ENCODE peak calls at places on chromosomes 13 and 19, in four cellular contexts. One of them, this sample, is unnamed.

GRCh38 chr13:58573742-58574141 is 942.2 kb downstream of the PCDH17 start:
- DNase-seq in mesothelial cell of epicardium: no peak
- DNase-seq in ovary: no peak
- DNase-seq in nephron progenitor cell: no peak
- DNase-seq in this sample: no peak

GRCh38 chr13:48038763-48039162 is 1.2 kb downstream of the NUDT15 start:
- DNase-seq in ovary: no peak
- DNase-seq in mesothelial cell of epicardium: no peak
- DNase-seq in nephron progenitor cell: no peak
- DNase-seq in this sample: no peak

GRCh38 chr19:35059006-35059798 is 17.7 kb downstream of the HPN start:
- DNase-seq in ovary: no peak
- DNase-seq in nephron progenitor cell: no peak
- DNase-seq in mesothelial cell of epicardium: no peak
- DNase-seq in this sample: no peak

GRCh38 chr19:33214621-33215020 is 11.0 kb downstream of the SLC7A10 start:
- DNase-seq in mesothelial cell of epicardium: no peak
- DNase-seq in ovary: no peak
- DNase-seq in nephron progenitor cell: peak
- DNase-seq in this sample: peak

GRCh38 chr19:41233748-41234240 is 14.8 kb downstream of the AXL start:
- DNase-seq in ovary: no peak
- DNase-seq in mesothelial cell of epicardium: no peak
- DNase-seq in nephron progenitor cell: no peak
- DNase-seq in this sample: no peak

GRCh38 chr13:32039488-32040013 is 8.0 kb downstream of the FRY start:
- DNase-seq in nephron progenitor cell: no peak
- DNase-seq in ovary: no peak
- DNase-seq in mesothelial cell of epicardium: no peak
- DNase-seq in this sample: no peak

GRCh38 chr19:39406656-39407393 is at the start of gene ZFP36:
- DNase-seq in nephron progenitor cell: peak
- DNase-seq in mesothelial cell of epicardium: peak
- DNase-seq in ovary: peak
- DNase-seq in this sample: peak

GRCh38 chr13:33000365-33000764 is 15.9 kb upstream of the KL start:
- DNase-seq in ovary: no peak
- DNase-seq in mesothelial cell of epicardium: no peak
- DNase-seq in nephron progenitor cell: no peak
- DNase-seq in this sample: no peak

GRCh38 chr19:47437500-47437899 is 18.2 kb upstream of the MEIS3 start:
- DNase-seq in ovary: no peak
- DNase-seq in nephron progenitor cell: peak
- DNase-seq in mesothelial cell of epicardium: no peak
- DNase-seq in this sample: no peak

GRCh38 chr13:111846396-111847174 is 220.4 kb upstream of the SOX1 start:
- DNase-seq in mesothelial cell of epicardium: no peak
- DNase-seq in ovary: no peak
- DNase-seq in nephron progenitor cell: no peak
- DNase-seq in this sample: no peak

GRCh38 chr13:38180100-38180499 is 169.6 kb upstream of the UFM1 start:
- DNase-seq in mesothelial cell of epicardium: no peak
- DNase-seq in nephron progenitor cell: no peak
- DNase-seq in ovary: no peak
- DNase-seq in this sample: no peak

GRCh38 chr13:113152894-113153809 is 5.3 kb upstream of the PROZ start:
- DNase-seq in ovary: peak
- DNase-seq in nephron progenitor cell: peak
- DNase-seq in mesothelial cell of epicardium: no peak
- DNase-seq in this sample: peak

GRCh38 chr19:47865166-47865565 is 6.1 kb downstream of the TPRX2 start:
- DNase-seq in ovary: no peak
- DNase-seq in nephron progenitor cell: no peak
- DNase-seq in mesothelial cell of epicardium: no peak
- DNase-seq in this sample: no peak

GRCh38 chr13:95745289-95745688 is 68.3 kb downstream of the DNAJC3 start:
- DNase-seq in ovary: no peak
- DNase-seq in mesothelial cell of epicardium: no peak
- DNase-seq in nephron progenitor cell: no peak
- DNase-seq in this sample: no peak

GRCh38 chr19:10009269-10009665 is 1.0 kb downstream of the COL5A3 start:
- DNase-seq in nephron progenitor cell: peak
- DNase-seq in ovary: peak
- DNase-seq in mesothelial cell of epicardium: peak
- DNase-seq in this sample: peak

GRCh38 chr19:18475762-18476331 is 37.9 kb upstream of the ISYNA1 start:
- DNase-seq in nephron progenitor cell: no peak
- DNase-seq in mesothelial cell of epicardium: no peak
- DNase-seq in ovary: no peak
- DNase-seq in this sample: no peak

DNA sequence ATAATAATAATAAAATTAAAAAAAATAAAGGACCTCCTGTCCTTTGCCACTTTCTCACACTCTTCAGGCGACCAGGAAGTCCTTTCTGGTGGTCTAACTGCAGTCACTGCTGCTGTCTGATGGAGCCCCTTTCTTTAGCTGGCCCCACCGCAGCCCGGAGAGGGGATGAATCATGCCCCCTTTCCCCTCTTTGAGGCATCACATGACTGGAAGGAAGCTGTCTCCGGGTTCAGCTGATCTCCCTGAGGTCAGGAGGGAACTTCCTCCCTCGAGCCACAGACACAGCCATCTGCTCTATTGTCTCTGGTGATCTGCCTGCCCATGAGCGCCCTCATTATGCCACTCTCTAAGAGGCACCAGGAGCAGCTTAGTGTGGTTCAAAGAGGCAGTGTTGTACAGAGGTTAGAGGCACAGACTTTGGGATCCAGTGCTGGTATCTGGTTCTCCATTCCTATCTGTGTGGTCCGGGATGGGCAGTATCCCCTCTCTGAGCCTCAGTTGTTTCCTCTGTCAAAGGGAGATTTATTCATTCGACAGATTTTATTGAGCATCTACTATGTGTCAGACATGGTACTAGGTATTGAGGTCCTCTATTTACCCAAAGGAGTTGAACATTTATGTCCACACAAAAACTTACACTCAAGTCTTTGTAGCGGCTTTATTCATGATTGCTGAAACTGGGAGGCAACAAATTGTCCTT is 30.0 kb downstream of the VAV1 start:
- DNase-seq in nephron progenitor cell: no peak
- DNase-seq in mesothelial cell of epicardium: no peak
- DNase-seq in ovary: no peak
- DNase-seq in this sample: no peak
- TF ChIP-seq CTCF in nephron progenitor cell: no peak
- TF ChIP-seq CTCF in mesothelial cell of epicardium: no peak
- TF ChIP-seq CTCF in ovary: no peak
- TF ChIP-seq CTCF in this sample: no peak

GRCh38 chr19:1734328-1734966 is 18.9 kb upstream of the ONECUT3 start:
- DNase-seq in ovary: no peak
- DNase-seq in nephron progenitor cell: no peak
- DNase-seq in mesothelial cell of epicardium: no peak
- DNase-seq in this sample: no peak
- TF ChIP-seq CTCF in ovary: no peak
- TF ChIP-seq CTCF in nephron progenitor cell: no peak
- TF ChIP-seq CTCF in mesothelial cell of epicardium: no peak
- TF ChIP-seq CTCF in this sample: no peak

DNA sequence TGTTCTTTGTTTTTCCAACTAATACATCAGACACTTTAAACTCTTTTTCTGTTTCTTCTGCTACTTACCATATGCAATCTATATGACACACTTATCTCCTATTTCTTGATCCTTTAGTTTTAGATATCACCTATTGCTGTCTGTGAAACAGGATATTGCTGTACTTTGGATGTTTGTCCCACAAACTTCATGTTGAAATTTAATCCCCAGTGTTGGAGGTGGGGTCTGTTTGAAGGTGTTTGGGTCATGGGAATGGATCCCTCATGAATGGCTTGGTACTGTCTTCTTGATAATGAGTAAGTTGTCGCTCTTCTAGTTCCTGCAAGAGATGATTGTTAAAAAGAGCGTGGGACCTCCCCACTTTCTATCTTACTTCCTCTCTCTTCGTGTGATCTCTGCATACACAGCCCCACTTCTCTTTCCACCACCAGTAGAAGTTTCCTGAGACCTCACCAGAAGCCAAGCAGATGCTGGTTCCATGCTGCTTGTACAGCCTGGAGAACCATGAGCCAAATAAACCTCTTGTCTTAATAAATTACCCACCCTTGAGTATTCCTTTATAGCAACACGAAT is 244.2 kb downstream of the NHLRC3 start:
- DNase-seq in ovary: no peak
- DNase-seq in nephron progenitor cell: no peak
- DNase-seq in mesothelial cell of epicardium: no peak
- DNase-seq in this sample: no peak
- TF ChIP-seq CTCF in ovary: no peak
- TF ChIP-seq CTCF in nephron progenitor cell: no peak
- TF ChIP-seq CTCF in mesothelial cell of epicardium: no peak
- TF ChIP-seq CTCF in this sample: no peak

GRCh38 chr19:45506246-45506990 is 861 bp upstream of the VASP start:
- DNase-seq in mesothelial cell of epicardium: peak
- DNase-seq in ovary: peak
- DNase-seq in nephron progenitor cell: peak
- DNase-seq in this sample: peak
- TF ChIP-seq CTCF in mesothelial cell of epicardium: no peak
- TF ChIP-seq CTCF in ovary: no peak
- TF ChIP-seq CTCF in nephron progenitor cell: no peak
- TF ChIP-seq CTCF in this sample: peak

GRCh38 chr19:4506449-4507149 is 11.7 kb downstream of the PLIN4 start:
- DNase-seq in mesothelial cell of epicardium: no peak
- DNase-seq in nephron progenitor cell: no peak
- DNase-seq in ovary: no peak
- DNase-seq in this sample: no peak
- TF ChIP-seq CTCF in mesothelial cell of epicardium: no peak
- TF ChIP-seq CTCF in nephron progenitor cell: no peak
- TF ChIP-seq CTCF in ovary: no peak
- TF ChIP-seq CTCF in this sample: no peak

GRCh38 chr19:50051964-50052363 is 26.2 kb downstream of the ZNF473 start:
- DNase-seq in mesothelial cell of epicardium: no peak
- DNase-seq in ovary: no peak
- DNase-seq in nephron progenitor cell: no peak
- DNase-seq in this sample: no peak
- TF ChIP-seq CTCF in mesothelial cell of epicardium: no peak
- TF ChIP-seq CTCF in ovary: no peak
- TF ChIP-seq CTCF in nephron progenitor cell: no peak
- TF ChIP-seq CTCF in this sample: no peak

DNA sequence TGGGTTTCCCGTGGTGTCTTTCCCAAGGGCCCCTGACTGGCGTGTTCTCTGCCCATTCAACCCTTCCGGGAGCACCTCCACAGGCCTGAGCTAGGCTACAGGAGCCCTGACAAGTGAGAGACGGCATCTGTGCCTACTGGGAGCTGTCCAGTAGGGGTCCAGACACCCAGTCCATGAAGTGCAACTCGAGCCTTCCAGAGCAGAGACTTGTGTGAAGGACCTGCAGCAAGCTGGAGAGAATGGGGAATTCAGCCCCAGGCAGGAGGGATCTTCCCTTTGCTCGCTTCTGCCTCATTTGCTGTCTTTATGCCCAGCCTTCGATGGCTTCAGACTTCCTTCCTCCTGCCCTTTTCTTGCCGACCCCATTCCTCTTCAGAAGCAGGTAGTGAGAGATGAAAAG is 327.4 kb downstream of the FGF9 start:
- DNase-seq in ovary: no peak
- DNase-seq in nephron progenitor cell: peak
- DNase-seq in mesothelial cell of epicardium: no peak
- DNase-seq in this sample: no peak
- TF ChIP-seq CTCF in ovary: no peak
- TF ChIP-seq CTCF in nephron progenitor cell: no peak
- TF ChIP-seq CTCF in mesothelial cell of epicardium: no peak
- TF ChIP-seq CTCF in this sample: no peak

DNA sequence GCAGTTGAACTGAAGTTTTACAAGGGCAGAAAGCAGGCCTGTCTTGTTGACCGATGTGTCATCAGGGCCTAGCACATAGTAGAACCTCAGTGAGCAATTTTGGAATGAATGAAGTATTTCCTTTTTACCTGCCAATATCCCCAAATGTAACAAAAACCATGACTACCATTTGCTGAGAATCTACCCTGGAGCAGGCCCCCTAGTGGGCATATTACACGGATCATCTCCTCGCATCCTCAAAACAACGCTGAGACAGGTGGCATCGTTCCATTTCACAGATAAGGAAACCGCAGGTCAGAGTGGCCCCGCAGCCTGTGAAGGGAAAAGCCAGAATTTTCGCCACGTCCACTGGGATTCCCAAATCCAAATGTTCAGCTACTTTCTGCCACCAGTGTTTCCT is 77.9 kb downstream of the CACNA1A start:
- DNase-seq in nephron progenitor cell: peak
- DNase-seq in mesothelial cell of epicardium: no peak
- DNase-seq in ovary: no peak
- DNase-seq in this sample: peak
- TF ChIP-seq CTCF in nephron progenitor cell: peak
- TF ChIP-seq CTCF in mesothelial cell of epicardium: peak
- TF ChIP-seq CTCF in ovary: no peak
- TF ChIP-seq CTCF in this sample: peak

DNA sequence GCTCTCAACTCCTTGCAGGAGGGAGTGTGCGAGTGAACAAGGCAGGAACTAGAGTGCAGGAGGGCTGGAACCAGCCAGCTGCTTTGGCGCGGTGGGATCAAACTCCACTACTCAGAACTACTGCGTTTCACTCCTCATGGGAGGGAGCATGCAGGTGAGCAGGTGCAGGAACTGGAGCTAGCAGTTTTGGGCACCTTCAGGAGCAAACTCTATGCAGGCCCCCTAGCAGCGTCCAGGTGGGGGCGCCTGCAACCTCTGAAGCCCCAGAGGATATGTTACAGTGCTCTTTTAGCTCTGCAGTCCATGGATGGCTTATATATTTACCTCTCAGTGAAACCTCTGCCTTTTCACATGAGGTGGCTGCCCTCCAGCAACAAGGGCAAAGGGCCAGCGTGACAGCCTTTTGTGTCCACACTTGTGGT is 1303.4 kb downstream of the PCDH9 start:
- DNase-seq in ovary: no peak
- DNase-seq in mesothelial cell of epicardium: no peak
- DNase-seq in nephron progenitor cell: peak
- DNase-seq in this sample: no peak
- TF ChIP-seq CTCF in ovary: no peak
- TF ChIP-seq CTCF in mesothelial cell of epicardium: no peak
- TF ChIP-seq CTCF in nephron progenitor cell: peak
- TF ChIP-seq CTCF in this sample: peak